ENCODE peak calls at places on chromosome 19, in four cellular contexts. A is fibroblast of lung, Q is hepatocyte, U is IMR-90. Y is an unnamed sample.

GRCh38 chr19:48481846-48482639 is 12.9 kb downstream of the CYTH2 start:
- DNase-seq in A (no peak), Q (no peak), U (no peak), Y (no peak)

GRCh38 chr19:46412034-46412982 is 1.1 kb downstream of the CCDC8 start:
- DNase-seq in A (no peak), Q (peak), U (no peak), Y (no peak)

GRCh38 chr19:46863818-46864629 is 3.2 kb downstream of the ARHGAP35 start:
- DNase-seq in A (peak), Q (no peak), U (peak), Y (peak)

GRCh38 chr19:2863818-2864217 is 3.3 kb upstream of the ZNF556 start:
- DNase-seq in A (no peak), Q (no peak), U (no peak), Y (no peak)

GRCh38 chr19:6509118-6509971 is 7.2 kb upstream of the TUBB4A start:
- DNase-seq in A (no peak), Q (peak), U (no peak), Y (no peak)

GRCh38 chr19:46133101-46133627 is 8.7 kb upstream of the IGFL3 start:
- DNase-seq in A (peak), Q (peak), U (peak), Y (peak)

GRCh38 chr19:28744014-28744413 is 468.9 kb downstream of the UQCRFS1 start:
- DNase-seq in A (no peak), Q (no peak), U (no peak), Y (no peak)

GRCh38 chr19:31096047-31096446 is 253.2 kb downstream of the TSHZ3 start:
- DNase-seq in A (no peak), Q (no peak), U (no peak), Y (no peak)

GRCh38 chr19:48867922-48868195 is 558 bp downstream of the PLEKHA4 start:
- DNase-seq in A (no peak), Q (no peak), U (no peak), Y (no peak)

GRCh38 chr19:32230441-32230840 is 115.0 kb upstream of the ZNF507 start:
- DNase-seq in A (no peak), Q (no peak), U (no peak), Y (no peak)

GRCh38 chr19:35140898-35141626 is 2.0 kb upstream of the FXYD7 start:
- DNase-seq in A (peak), Q (peak), U (peak), Y (peak)
- H2AFZ ChIP-seq in A (peak), Q (no peak), U (peak), Y (peak)

DNA sequence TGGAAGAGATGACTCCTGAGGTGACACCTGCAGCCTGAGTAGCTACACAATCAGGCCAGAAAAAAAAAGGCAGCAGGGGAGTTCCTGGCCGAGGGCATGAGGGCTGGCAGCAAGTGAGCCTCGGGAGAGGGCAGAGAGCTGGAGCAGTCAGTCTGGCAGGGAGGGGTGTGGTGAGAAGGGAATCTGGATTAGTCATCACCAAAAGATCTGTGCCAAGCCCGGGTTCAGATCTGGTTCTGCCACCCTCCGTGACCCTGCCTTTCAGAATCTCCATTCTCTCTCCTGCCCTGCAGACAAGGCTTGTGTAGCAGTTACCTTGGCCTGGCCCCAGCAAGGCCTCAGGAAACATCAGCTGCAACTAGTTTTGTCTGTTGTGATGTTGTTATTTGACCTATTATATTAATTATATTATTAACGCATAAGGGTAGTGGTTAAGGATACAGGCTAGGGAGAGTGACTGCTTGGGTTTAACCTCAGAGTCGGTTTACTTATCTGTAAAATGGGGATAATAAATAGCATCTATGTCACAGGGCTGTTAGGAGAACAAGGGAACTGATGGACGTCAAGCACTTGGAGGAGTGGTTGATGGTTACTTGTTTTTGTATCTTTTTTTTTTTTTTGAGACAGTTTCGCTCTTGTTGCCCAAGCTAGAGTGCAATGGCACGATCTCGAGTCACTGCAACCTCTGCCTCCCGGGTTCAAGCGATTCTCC is 2.7 kb upstream of the CAPNS1 start:
- DNase-seq in A (peak), Q (no peak), U (peak), Y (peak)
- H2AFZ ChIP-seq in A (no peak), Q (no peak), U (peak), Y (peak)

DNA sequence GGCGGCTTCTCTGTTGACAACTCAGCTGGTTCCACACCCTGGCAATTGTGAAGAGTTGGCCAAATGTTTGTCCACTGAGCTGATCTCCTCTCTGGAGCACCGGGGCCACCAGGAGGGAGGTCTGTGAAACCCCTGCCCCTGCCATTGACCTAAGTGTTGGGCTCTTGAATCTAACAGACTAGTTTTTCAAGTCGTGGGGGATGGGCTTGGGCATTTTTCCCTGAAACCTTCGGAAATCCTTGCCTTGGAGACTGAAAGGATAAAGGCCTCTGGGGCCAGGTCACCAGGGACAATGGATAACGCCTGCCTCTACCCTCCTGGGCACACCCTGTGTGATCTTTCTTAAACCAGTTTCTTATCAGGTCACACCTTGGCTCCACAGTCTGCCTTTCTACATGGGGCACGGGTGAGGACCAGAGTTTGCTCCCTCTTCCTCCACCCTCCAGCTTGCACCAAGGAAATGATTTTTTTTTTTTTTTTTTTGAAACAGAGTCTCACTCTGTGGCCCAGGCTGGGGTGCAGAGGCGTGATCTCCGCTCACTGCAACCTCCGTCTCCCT is 930 bp downstream of the GEMIN7 start:
- DNase-seq in A (no peak), Q (no peak), U (no peak), Y (no peak)
- H2AFZ ChIP-seq in A (peak), Q (peak), U (peak), Y (no peak)

DNA sequence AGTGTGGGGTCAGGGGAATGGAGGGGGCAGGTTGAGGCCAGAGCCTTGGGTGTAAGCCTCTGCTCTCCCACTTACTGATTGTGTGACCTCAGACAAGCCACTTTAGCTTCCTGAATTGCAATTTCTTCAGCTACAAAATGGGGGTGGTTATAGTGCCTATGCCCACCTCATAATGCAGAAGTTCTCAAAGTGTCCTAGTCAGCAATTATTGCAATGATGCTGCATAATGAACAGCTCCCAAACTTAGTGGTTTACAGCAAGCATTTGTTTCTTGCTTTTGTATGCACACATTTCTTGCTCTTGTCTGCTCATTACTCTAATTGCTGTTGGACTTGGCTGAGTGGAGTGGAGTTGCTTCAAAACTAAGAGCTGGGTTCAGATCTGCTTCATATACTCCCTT is 36.0 kb downstream of the CYP4F22 start:
- DNase-seq in A (no peak), Q (no peak), U (no peak), Y (no peak)
- H2AFZ ChIP-seq in A (no peak), Q (no peak), U (no peak), Y (no peak)

DNA sequence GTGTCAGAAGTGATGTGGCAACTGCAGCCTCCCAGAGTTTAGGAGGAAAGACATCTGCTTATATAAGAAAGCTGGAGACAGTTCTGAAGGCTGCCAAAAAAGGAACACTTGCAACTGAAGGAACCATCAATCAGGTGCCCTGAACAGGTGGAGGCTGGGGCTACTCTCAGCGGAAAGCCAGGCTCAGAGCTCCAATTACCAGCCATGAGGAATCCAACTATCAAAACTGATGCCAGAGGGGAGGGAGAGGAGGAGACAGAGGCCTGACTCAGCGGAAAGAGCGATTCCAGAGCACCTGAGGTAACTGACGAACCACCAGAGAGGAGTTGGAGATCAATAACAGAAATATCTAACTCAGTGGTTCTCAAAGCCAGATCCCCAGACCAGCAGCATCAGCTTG is 24.3 kb downstream of the LEUTX start:
- DNase-seq in A (no peak), Q (no peak), U (no peak), Y (no peak)
- H2AFZ ChIP-seq in A (no peak), Q (no peak), U (no peak), Y (no peak)

GRCh38 chr19:33734913-33735312 is 61.8 kb upstream of the KCTD15 start:
- DNase-seq in A (no peak), Q (no peak), U (no peak), Y (no peak)
- H2AFZ ChIP-seq in A (no peak), Q (no peak), U (no peak), Y (no peak)

GRCh38 chr19:1857648-1858326 is 5.6 kb downstream of the KLF16 start:
- DNase-seq in A (no peak), Q (no peak), U (no peak), Y (no peak)

GRCh38 chr19:1859319-1859718 is 4.1 kb downstream of the KLF16 start:
- DNase-seq in A (no peak), Q (no peak), U (no peak), Y (no peak)

GRCh38 chr19:1856698-1857603 is 6.4 kb downstream of the KLF16 start:
- DNase-seq in A (peak), Q (peak), U (peak), Y (peak)

GRCh38 chr19:1860133-1860775 is 3.1 kb downstream of the KLF16 start:
- DNase-seq in A (peak), Q (peak), U (peak), Y (no peak)

DNA sequence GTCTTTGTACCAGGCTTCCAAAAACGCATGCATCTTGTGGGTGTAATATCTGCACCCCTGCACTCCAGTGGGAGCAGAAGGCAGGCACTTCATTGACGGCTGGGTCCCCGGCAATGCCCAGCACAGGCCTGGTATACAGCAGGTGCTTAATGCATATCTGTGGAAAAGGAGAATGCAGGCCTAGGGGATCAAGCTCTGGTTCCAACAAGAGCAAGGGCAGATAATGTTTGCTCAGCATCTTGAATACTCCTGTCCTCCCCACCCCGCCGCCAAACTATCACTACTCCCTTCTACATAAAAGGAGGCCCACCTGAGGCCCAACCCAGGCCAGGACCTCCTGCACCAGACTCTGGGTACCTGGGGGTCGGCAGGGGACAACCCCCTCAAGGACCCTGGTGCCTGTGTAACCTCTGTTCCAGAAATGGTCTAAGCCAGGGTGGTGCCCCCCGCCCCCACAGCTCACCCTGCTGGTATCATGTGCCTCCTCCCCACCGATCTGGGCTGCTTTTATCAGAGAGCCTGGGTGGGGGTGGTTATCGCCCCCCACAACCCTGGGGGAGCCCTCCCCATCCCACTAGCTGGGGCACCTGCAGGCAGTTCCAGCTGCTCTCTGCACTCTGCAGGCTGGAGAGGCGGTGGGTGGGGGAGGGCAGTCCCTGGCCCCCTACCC is 4.8 kb downstream of the KLF16 start:
- DNase-seq in A (no peak), Q (no peak), U (no peak), Y (no peak)
- H2AFZ ChIP-seq in A (no peak), Q (no peak), U (no peak), Y (no peak)

DNA sequence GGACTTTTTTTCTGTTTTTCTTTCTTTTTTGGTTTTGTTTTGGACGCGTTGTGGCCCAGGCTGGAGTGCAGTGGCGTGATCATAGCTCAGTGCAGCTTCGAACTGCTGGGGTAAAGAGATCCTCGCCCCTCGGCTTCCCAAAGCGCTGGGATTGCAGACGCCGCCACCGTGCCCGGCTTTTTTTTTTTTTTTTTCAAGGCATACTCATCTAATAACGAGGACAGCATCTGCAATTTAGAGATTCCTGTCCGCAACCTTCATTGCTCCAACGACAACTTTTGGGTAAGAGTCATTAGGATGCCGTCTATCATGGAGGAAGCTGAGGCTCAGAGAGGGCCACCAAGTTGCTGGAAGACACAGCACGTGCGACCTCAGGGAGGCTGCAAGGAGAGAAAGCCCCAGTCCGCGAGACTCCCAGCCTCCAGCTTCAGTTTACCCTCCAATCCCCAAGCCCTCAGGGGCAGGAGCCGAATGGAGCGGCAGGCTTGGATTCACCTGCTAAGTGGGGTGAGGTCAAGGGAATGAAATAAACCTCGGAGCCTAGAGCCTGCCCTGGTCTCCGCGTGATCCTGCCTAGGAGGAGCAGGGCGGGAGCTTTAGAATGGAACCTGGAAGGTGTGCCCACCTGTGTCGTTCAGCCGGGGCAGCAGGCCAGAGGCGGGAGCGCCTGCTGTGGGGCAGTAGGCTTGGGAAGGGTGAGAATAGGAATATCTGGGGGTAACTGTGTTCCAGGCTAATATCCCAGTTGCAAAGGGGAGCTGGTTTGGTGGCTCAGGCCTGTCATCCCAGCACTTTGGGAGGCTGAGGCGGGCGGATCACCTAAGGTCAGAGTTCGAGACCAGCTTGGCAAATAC is 676 bp upstream of the POLRMT start:
- DNase-seq in A (no peak), Q (no peak), U (peak), Y (no peak)
- H2AFZ ChIP-seq in A (peak), Q (peak), U (peak), Y (peak)

GRCh38 chr19:17073869-17074627 is 1.2 kb downstream of the HAUS8 start:
- DNase-seq in A (no peak), Q (no peak), U (peak), Y (no peak)
- H2AFZ ChIP-seq in A (peak), Q (peak), U (peak), Y (peak)

GRCh38 chr19:10271543-10272086 is 695 bp downstream of the ICAM1 start:
- DNase-seq in A (no peak), Q (no peak), U (peak), Y (no peak)
- H2AFZ ChIP-seq in A (no peak), Q (no peak), U (peak), Y (peak)

Y was measured in PC-3.